ENCODE peak calls at places on chromosome 5, in ten cellular contexts. G, B, M, P, N, W, A, Y, V and O are unnamed samples.

GRCh38 chr5:39058984-39059565 is 15.1 kb downstream of the RICTOR start:
- DNase-seq in V (no peak), M (no peak), Y (no peak), P (no peak), W (no peak), B (no peak), A (no peak), G (no peak), N (no peak), O (no peak)

GRCh38 chr5:38467353-38468040 is 88.9 kb downstream of the LIFR start:
- DNase-seq in A (peak), V (no peak), W (no peak), G (no peak), N (no peak), P (peak), M (no peak), Y (no peak), B (peak), O (no peak)

GRCh38 chr5:141382469-141383294 is at the start of gene PCDHGA7:
- DNase-seq in M (no peak), G (no peak), A (peak), Y (peak), V (no peak), P (no peak), W (no peak), N (no peak), B (peak), O (peak)

GRCh38 chr5:139141841-139142240 is 56.3 kb downstream of the SIL1 start:
- DNase-seq in G (no peak), N (no peak), Y (no peak), A (peak), P (peak), B (peak), V (peak), M (no peak), W (no peak), O (no peak)

GRCh38 chr5:68834486-68834885 is 259.3 kb upstream of the SLC30A5 start:
- DNase-seq in W (no peak), B (no peak), N (no peak), P (no peak), V (no peak), A (no peak), Y (no peak), G (no peak), M (no peak), O (no peak)

GRCh38 chr5:14292766-14293165 is 149.6 kb downstream of the TRIO start:
- DNase-seq in G (no peak), V (no peak), Y (no peak), M (no peak), N (no peak), A (no peak), P (no peak), B (no peak), W (no peak), O (no peak)

GRCh38 chr5:157150995-157151394 is 8.3 kb upstream of the MED7 start:
- DNase-seq in G (no peak), M (no peak), P (no peak), B (no peak), W (no peak), A (no peak), V (no peak), Y (no peak), N (no peak), O (peak)

GRCh38 chr5:178307266-178308045 is 74.9 kb upstream of the PHYKPL start:
- DNase-seq in N (no peak), A (no peak), B (no peak), M (no peak), Y (no peak), W (no peak), G (peak), V (no peak), P (no peak), O (no peak)

GRCh38 chr5:5040712-5041111 is 99.4 kb upstream of the ADAMTS16 start:
- DNase-seq in Y (no peak), B (no peak), N (no peak), A (no peak), W (no peak), P (no peak), M (no peak), V (no peak), G (no peak), O (no peak)

GRCh38 chr5:157651623-157652376 is 438 bp downstream of the SOX30 start:
- DNase-seq in Y (peak), V (peak), M (no peak), G (peak), B (peak), W (peak), N (no peak), P (peak), A (no peak), O (peak)

GRCh38 chr5:132998553-132998952 is 27.8 kb downstream of the ZCCHC10 start:
- DNase-seq in G (no peak), V (no peak), B (no peak), M (no peak), A (no peak), W (no peak), Y (no peak), P (no peak), N (no peak), O (no peak)

GRCh38 chr5:154369682-154370081 is 76.1 kb upstream of the SAP30L start:
- DNase-seq in W (no peak), N (no peak), B (peak), V (no peak), Y (no peak), M (no peak), A (peak), G (no peak), P (no peak), O (no peak)

GRCh38 chr5:91280062-91280941 is 102.8 kb downstream of the ARRDC3 start:
- DNase-seq in B (peak), V (peak), M (peak), W (peak), N (peak), Y (peak), A (peak), G (peak), P (peak), O (peak)
- TF ChIP-seq CTCF in B (no peak), V (no peak), M (peak), W (no peak), N (no peak), Y (no peak), A (no peak), G (no peak), P (no peak), O (no peak)

GRCh38 chr5:43646997-43647396 is 44.0 kb downstream of the NNT start:
- DNase-seq in M (no peak), Y (no peak), W (no peak), A (peak), G (no peak), N (no peak), B (peak), V (no peak), P (no peak), O (no peak)
- TF ChIP-seq CTCF in M (peak), Y (no peak), W (no peak), A (peak), G (no peak), N (peak), B (peak), V (no peak), P (no peak), O (no peak)

DNA sequence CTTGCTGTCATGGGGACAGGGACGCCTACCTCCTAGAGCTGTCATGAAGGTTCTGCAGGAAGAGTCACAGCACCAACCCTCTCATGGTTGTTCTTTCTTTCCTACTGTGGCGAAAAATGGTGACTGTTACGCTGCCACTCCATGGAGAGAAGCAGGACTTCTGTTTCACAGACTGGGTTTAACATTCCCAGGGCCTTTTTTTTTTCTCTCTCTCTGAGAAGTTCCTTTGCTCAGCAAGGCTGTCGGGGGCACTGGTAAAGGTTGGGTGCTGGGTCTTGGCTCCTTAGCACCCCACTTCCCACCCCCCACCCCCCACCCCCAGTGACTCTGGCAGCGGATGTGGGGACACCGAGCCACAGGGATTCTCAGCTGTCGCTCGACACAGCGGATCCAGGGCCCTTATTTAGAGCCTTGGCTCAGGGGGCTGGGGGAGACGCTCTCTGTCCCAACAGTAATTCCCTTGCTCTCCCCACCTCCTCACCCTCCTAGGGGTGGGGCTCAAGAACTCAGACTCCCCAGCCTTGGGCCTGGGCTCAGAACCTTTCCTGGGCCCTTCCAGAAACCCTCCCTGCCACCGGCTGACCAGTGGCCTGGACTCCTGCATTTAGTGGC is 34.4 kb downstream of the DUSP1 start:
- DNase-seq in V (no peak), P (no peak), A (no peak), N (no peak), B (no peak), G (no peak), W (no peak), Y (no peak), M (no peak), O (no peak)
- TF ChIP-seq CTCF in V (no peak), P (no peak), A (no peak), N (no peak), B (no peak), G (no peak), W (no peak), Y (no peak), M (no peak), O (no peak)

DNA sequence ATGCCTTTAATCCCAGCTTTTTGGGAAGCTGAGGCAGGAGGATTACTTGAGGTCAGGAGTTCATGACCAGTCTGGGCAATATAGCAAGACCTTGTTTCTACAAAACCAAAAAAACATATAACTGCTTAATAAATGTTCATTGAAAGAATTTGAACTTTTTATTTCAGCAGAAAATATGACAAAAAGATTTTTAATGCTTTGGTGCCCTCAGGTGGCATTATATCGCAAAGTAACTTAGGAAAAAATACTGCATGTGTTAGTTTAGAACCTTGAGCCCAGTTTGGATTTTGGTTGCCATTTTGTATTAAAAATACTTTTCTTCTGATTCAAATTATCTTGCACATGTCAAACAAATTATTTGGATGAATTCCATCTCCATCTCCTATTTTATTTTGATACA is 103.2 kb downstream of the GPBP1 start:
- DNase-seq in M (no peak), W (no peak), B (peak), V (no peak), A (peak), P (no peak), N (no peak), Y (no peak), G (no peak), O (peak)
- TF ChIP-seq CTCF in M (peak), W (no peak), B (no peak), V (peak), A (peak), P (no peak), N (peak), Y (peak), G (no peak), O (no peak)